ENCODE peak calls at places on chromosomes 12 and 14, in four cellular contexts. One of them, this sample, is unnamed.

GRCh38 chr14:103474893-103475292 is 47.7 kb downstream of the CKB start:
- DNase-seq in stimulated activated CD8-positive, alpha-beta memory T cell treated with anti-CD3 and anti-CD28 coated beads, Interleukin-4, amount 100 ng/mL, for 24 hours: no peak
- DNase-seq in kidney epithelial cell: no peak
- DNase-seq in C1 segment of cervical spinal cord: no peak
- DNase-seq in this sample: no peak

GRCh38 chr12:9347328-9348127 is 139.3 kb upstream of the PZP start:
- DNase-seq in kidney epithelial cell: no peak
- DNase-seq in C1 segment of cervical spinal cord: no peak
- DNase-seq in stimulated activated CD8-positive, alpha-beta memory T cell treated with anti-CD3 and anti-CD28 coated beads, Interleukin-4, amount 100 ng/mL, for 24 hours: no peak
- DNase-seq in this sample: no peak

GRCh38 chr14:69924181-69924580 is 45.0 kb downstream of the SMOC1 start:
- DNase-seq in stimulated activated CD8-positive, alpha-beta memory T cell treated with anti-CD3 and anti-CD28 coated beads, Interleukin-4, amount 100 ng/mL, for 24 hours: no peak
- DNase-seq in C1 segment of cervical spinal cord: no peak
- DNase-seq in kidney epithelial cell: no peak
- DNase-seq in this sample: no peak

GRCh38 chr14:49692895-49693737 is at the start of gene KLHDC1:
- DNase-seq in kidney epithelial cell: no peak
- DNase-seq in C1 segment of cervical spinal cord: peak; percentile 80
- DNase-seq in stimulated activated CD8-positive, alpha-beta memory T cell treated with anti-CD3 and anti-CD28 coated beads, Interleukin-4, amount 100 ng/mL, for 24 hours: peak; percentile 64
- DNase-seq in this sample: peak; percentile 84

GRCh38 chr12:6096527-6096926 is 27.9 kb downstream of the VWF start:
- DNase-seq in C1 segment of cervical spinal cord: no peak
- DNase-seq in kidney epithelial cell: no peak
- DNase-seq in stimulated activated CD8-positive, alpha-beta memory T cell treated with anti-CD3 and anti-CD28 coated beads, Interleukin-4, amount 100 ng/mL, for 24 hours: no peak
- DNase-seq in this sample: no peak

GRCh38 chr14:102930138-102930752 is 7.8 kb downstream of the AMN start:
- DNase-seq in C1 segment of cervical spinal cord: no peak
- DNase-seq in kidney epithelial cell: no peak
- DNase-seq in stimulated activated CD8-positive, alpha-beta memory T cell treated with anti-CD3 and anti-CD28 coated beads, Interleukin-4, amount 100 ng/mL, for 24 hours: no peak
- DNase-seq in this sample: no peak

GRCh38 chr14:63857467-63858030 is 4.7 kb downstream of the SYNE2 start:
- DNase-seq in C1 segment of cervical spinal cord: no peak
- DNase-seq in kidney epithelial cell: no peak
- DNase-seq in stimulated activated CD8-positive, alpha-beta memory T cell treated with anti-CD3 and anti-CD28 coated beads, Interleukin-4, amount 100 ng/mL, for 24 hours: no peak
- DNase-seq in this sample: no peak

GRCh38 chr12:103303484-103303883 is 192.3 kb downstream of the C12orf42 start:
- DNase-seq in C1 segment of cervical spinal cord: no peak
- DNase-seq in kidney epithelial cell: no peak
- DNase-seq in stimulated activated CD8-positive, alpha-beta memory T cell treated with anti-CD3 and anti-CD28 coated beads, Interleukin-4, amount 100 ng/mL, for 24 hours: no peak
- DNase-seq in this sample: no peak

GRCh38 chr12:25423355-25423754 is 129.7 kb downstream of the LMNTD1 start:
- DNase-seq in kidney epithelial cell: no peak
- DNase-seq in stimulated activated CD8-positive, alpha-beta memory T cell treated with anti-CD3 and anti-CD28 coated beads, Interleukin-4, amount 100 ng/mL, for 24 hours: no peak
- DNase-seq in C1 segment of cervical spinal cord: no peak
- DNase-seq in this sample: no peak

GRCh38 chr12:56082382-56082781 is 2.4 kb downstream of the ERBB3 start:
- DNase-seq in C1 segment of cervical spinal cord: no peak
- DNase-seq in stimulated activated CD8-positive, alpha-beta memory T cell treated with anti-CD3 and anti-CD28 coated beads, Interleukin-4, amount 100 ng/mL, for 24 hours: no peak
- DNase-seq in kidney epithelial cell: no peak
- DNase-seq in this sample: no peak

GRCh38 chr12:96241484-96242256 is 47.5 kb downstream of the ELK3 start:
- DNase-seq in stimulated activated CD8-positive, alpha-beta memory T cell treated with anti-CD3 and anti-CD28 coated beads, Interleukin-4, amount 100 ng/mL, for 24 hours: peak; percentile 24
- DNase-seq in C1 segment of cervical spinal cord: no peak
- DNase-seq in kidney epithelial cell: no peak
- DNase-seq in this sample: no peak

GRCh38 chr12:67067453-67068203 is 201.5 kb upstream of the CAND1 start:
- DNase-seq in stimulated activated CD8-positive, alpha-beta memory T cell treated with anti-CD3 and anti-CD28 coated beads, Interleukin-4, amount 100 ng/mL, for 24 hours: no peak
- DNase-seq in C1 segment of cervical spinal cord: no peak
- DNase-seq in kidney epithelial cell: no peak
- DNase-seq in this sample: no peak

GRCh38 chr14:99961826-99962518 is 103.2 kb upstream of the EVL start:
- DNase-seq in kidney epithelial cell: no peak
- DNase-seq in C1 segment of cervical spinal cord: no peak
- DNase-seq in stimulated activated CD8-positive, alpha-beta memory T cell treated with anti-CD3 and anti-CD28 coated beads, Interleukin-4, amount 100 ng/mL, for 24 hours: no peak
- DNase-seq in this sample: no peak

GRCh38 chr12:79934309-79935020 is 432 bp downstream of the PPP1R12A start:
- DNase-seq in stimulated activated CD8-positive, alpha-beta memory T cell treated with anti-CD3 and anti-CD28 coated beads, Interleukin-4, amount 100 ng/mL, for 24 hours: peak; percentile 19
- DNase-seq in C1 segment of cervical spinal cord: peak; percentile 68
- DNase-seq in kidney epithelial cell: no peak
- DNase-seq in this sample: peak; percentile 63

GRCh38 chr12:14367097-14367661 is 1.7 kb downstream of the ATF7IP start:
- DNase-seq in C1 segment of cervical spinal cord: no peak
- DNase-seq in kidney epithelial cell: no peak
- DNase-seq in stimulated activated CD8-positive, alpha-beta memory T cell treated with anti-CD3 and anti-CD28 coated beads, Interleukin-4, amount 100 ng/mL, for 24 hours: no peak
- DNase-seq in this sample: peak; percentile 37

GRCh38 chr14:63677891-63678379 is 36.3 kb upstream of the WDR89 start:
- DNase-seq in kidney epithelial cell: peak; percentile 69
- DNase-seq in C1 segment of cervical spinal cord: no peak
- DNase-seq in stimulated activated CD8-positive, alpha-beta memory T cell treated with anti-CD3 and anti-CD28 coated beads, Interleukin-4, amount 100 ng/mL, for 24 hours: no peak
- DNase-seq in this sample: no peak

GRCh38 chr14:63493246-63493645 is 49.9 kb downstream of the PPP2R5E start:
- DNase-seq in kidney epithelial cell: no peak
- DNase-seq in stimulated activated CD8-positive, alpha-beta memory T cell treated with anti-CD3 and anti-CD28 coated beads, Interleukin-4, amount 100 ng/mL, for 24 hours: no peak
- DNase-seq in C1 segment of cervical spinal cord: no peak
- DNase-seq in this sample: no peak

GRCh38 chr14:73397810-73398209 is 60.5 kb downstream of the NUMB start:
- DNase-seq in kidney epithelial cell: no peak
- DNase-seq in stimulated activated CD8-positive, alpha-beta memory T cell treated with anti-CD3 and anti-CD28 coated beads, Interleukin-4, amount 100 ng/mL, for 24 hours: no peak
- DNase-seq in C1 segment of cervical spinal cord: no peak
- DNase-seq in this sample: no peak

GRCh38 chr12:90652280-90652679 is 302.7 kb downstream of the CCER1 start:
- DNase-seq in C1 segment of cervical spinal cord: no peak
- DNase-seq in stimulated activated CD8-positive, alpha-beta memory T cell treated with anti-CD3 and anti-CD28 coated beads, Interleukin-4, amount 100 ng/mL, for 24 hours: no peak
- DNase-seq in kidney epithelial cell: no peak
- DNase-seq in this sample: no peak

GRCh38 chr12:95820096-95820703 is 29.6 kb upstream of the NTN4 start:
- DNase-seq in kidney epithelial cell: no peak
- DNase-seq in stimulated activated CD8-positive, alpha-beta memory T cell treated with anti-CD3 and anti-CD28 coated beads, Interleukin-4, amount 100 ng/mL, for 24 hours: no peak
- DNase-seq in C1 segment of cervical spinal cord: no peak
- DNase-seq in this sample: peak; percentile 45

GRCh38 chr12:107402041-107403022 is 283.3 kb upstream of the PWP1 start:
- DNase-seq in C1 segment of cervical spinal cord: no peak
- DNase-seq in stimulated activated CD8-positive, alpha-beta memory T cell treated with anti-CD3 and anti-CD28 coated beads, Interleukin-4, amount 100 ng/mL, for 24 hours: peak; percentile 27
- DNase-seq in kidney epithelial cell: no peak
- DNase-seq in this sample: no peak

GRCh38 chr12:12095016-12095415 is 24.3 kb downstream of the BCL2L14 start:
- DNase-seq in stimulated activated CD8-positive, alpha-beta memory T cell treated with anti-CD3 and anti-CD28 coated beads, Interleukin-4, amount 100 ng/mL, for 24 hours: no peak
- DNase-seq in kidney epithelial cell: no peak
- DNase-seq in C1 segment of cervical spinal cord: no peak
- DNase-seq in this sample: no peak

GRCh38 chr12:78146365-78146772 is 315.7 kb downstream of the NAV3 start:
- DNase-seq in stimulated activated CD8-positive, alpha-beta memory T cell treated with anti-CD3 and anti-CD28 coated beads, Interleukin-4, amount 100 ng/mL, for 24 hours: no peak
- DNase-seq in C1 segment of cervical spinal cord: no peak
- DNase-seq in kidney epithelial cell: no peak
- DNase-seq in this sample: peak; percentile 25

GRCh38 chr12:103986823-103987222 is 21.2 kb downstream of the TDG start:
- DNase-seq in C1 segment of cervical spinal cord: no peak
- DNase-seq in kidney epithelial cell: no peak
- DNase-seq in stimulated activated CD8-positive, alpha-beta memory T cell treated with anti-CD3 and anti-CD28 coated beads, Interleukin-4, amount 100 ng/mL, for 24 hours: no peak
- DNase-seq in this sample: no peak

GRCh38 chr12:120999191-121000120 is 16.8 kb downstream of the C12orf43 start:
- DNase-seq in C1 segment of cervical spinal cord: no peak
- DNase-seq in kidney epithelial cell: no peak
- DNase-seq in stimulated activated CD8-positive, alpha-beta memory T cell treated with anti-CD3 and anti-CD28 coated beads, Interleukin-4, amount 100 ng/mL, for 24 hours: no peak
- DNase-seq in this sample: no peak

GRCh38 chr14:36939265-36939664 is 233.1 kb downstream of the SLC25A21 start:
- DNase-seq in kidney epithelial cell: no peak
- DNase-seq in stimulated activated CD8-positive, alpha-beta memory T cell treated with anti-CD3 and anti-CD28 coated beads, Interleukin-4, amount 100 ng/mL, for 24 hours: no peak
- DNase-seq in C1 segment of cervical spinal cord: no peak
- DNase-seq in this sample: no peak

GRCh38 chr14:36553650-36554260 is 28.7 kb downstream of the NKX2-8 start:
- DNase-seq in kidney epithelial cell: no peak
- DNase-seq in C1 segment of cervical spinal cord: no peak
- DNase-seq in stimulated activated CD8-positive, alpha-beta memory T cell treated with anti-CD3 and anti-CD28 coated beads, Interleukin-4, amount 100 ng/mL, for 24 hours: no peak
- DNase-seq in this sample: peak; percentile 47

This sample was measured in globus pallidus.